ENCODE peak calls at places on chromosomes 6 and 20, in six cellular contexts. V, H, U, D, P and Z are unnamed samples.

GRCh38 chr20:45373353-45374100 is 4.6 kb downstream of the TP53TG5 start:
- DNase-seq in V (peak), H (peak), U (no peak), D (peak), P (peak), Z (peak)

GRCh38 chr6:25297823-25298507 is 18.8 kb downstream of the CARMIL1 start:
- DNase-seq in V (no peak), H (no peak), U (no peak), D (no peak), P (no peak), Z (no peak)

GRCh38 chr6:42138630-42139619 is 3.5 kb downstream of the C6orf132 start:
- DNase-seq in V (no peak), H (no peak), U (no peak), D (peak), P (peak), Z (peak)

GRCh38 chr20:21739682-21740081 is 34.2 kb downstream of the PAX1 start:
- DNase-seq in V (no peak), H (no peak), U (no peak), D (no peak), P (no peak), Z (no peak)

GRCh38 chr20:8718214-8718613 is 350.7 kb upstream of the PLCB4 start:
- DNase-seq in V (no peak), H (no peak), U (no peak), D (no peak), P (no peak), Z (no peak)

GRCh38 chr6:39590994-39591393 is 134.2 kb downstream of the KIF6 start:
- DNase-seq in V (no peak), H (peak), U (no peak), D (no peak), P (peak), Z (no peak)

GRCh38 chr20:59002874-59003399 is 4.1 kb downstream of the CTSZ start:
- DNase-seq in V (no peak), H (no peak), U (no peak), D (no peak), P (no peak), Z (no peak)

GRCh38 chr6:157072128-157072527 is 251.2 kb downstream of the TMEM242 start:
- DNase-seq in V (no peak), H (no peak), U (no peak), D (no peak), P (no peak), Z (no peak)

GRCh38 chr6:75775219-75775618 is 26.2 kb downstream of the MYO6 start:
- DNase-seq in V (no peak), H (no peak), U (no peak), D (peak), P (no peak), Z (no peak)

GRCh38 chr6:118320652-118321051 is 227.4 kb upstream of the PLN start:
- DNase-seq in V (no peak), H (no peak), U (no peak), D (no peak), P (no peak), Z (no peak)

GRCh38 chr20:50569864-50570836 is 60.0 kb downstream of the PTPN1 start:
- DNase-seq in V (no peak), H (peak), U (peak), D (peak), P (peak), Z (peak)

GRCh38 chr6:69789573-69789972 is 7.2 kb downstream of the LMBRD1 start:
- DNase-seq in V (no peak), H (no peak), U (no peak), D (no peak), P (no peak), Z (no peak)

GRCh38 chr6:84921891-84922290 is 157.5 kb upstream of the TBX18 start:
- DNase-seq in V (no peak), H (no peak), U (no peak), D (no peak), P (peak), Z (no peak)

GRCh38 chr20:24487240-24487639 is 17.8 kb downstream of the SYNDIG1 start:
- DNase-seq in V (no peak), H (no peak), U (no peak), D (no peak), P (no peak), Z (no peak)

GRCh38 chr6:6474170-6474920 is 114.2 kb upstream of the LY86 start:
- DNase-seq in V (no peak), H (no peak), U (no peak), D (no peak), P (peak), Z (no peak)

GRCh38 chr6:148885920-148886845 is 139.4 kb downstream of the UST start:
- DNase-seq in V (no peak), H (no peak), U (no peak), D (no peak), P (peak), Z (no peak)

DNA sequence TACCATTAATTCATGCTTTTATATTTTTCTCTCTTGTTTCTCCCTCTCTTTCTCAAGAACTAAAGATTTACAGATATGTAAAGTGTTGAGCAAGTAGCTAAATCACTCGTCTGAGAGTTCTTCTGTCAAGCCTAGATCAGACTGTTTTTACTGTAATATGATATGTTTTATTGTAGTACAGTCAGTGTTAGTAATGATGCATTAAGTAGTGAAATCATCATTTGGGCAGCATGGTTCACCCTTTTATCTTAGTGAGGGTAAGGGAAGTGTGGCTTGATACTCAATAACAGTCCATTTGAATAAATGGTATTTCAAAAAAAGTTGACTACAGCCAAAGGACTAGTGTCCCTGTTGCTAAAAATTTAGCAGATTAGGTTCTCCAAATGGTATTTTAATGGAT is 9.2 kb downstream of the CYB5R4 start:
- DNase-seq in V (no peak), H (no peak), U (no peak), D (no peak), P (no peak), Z (no peak)
- TF ChIP-seq CREB1 in V (no peak), H (no peak), U (no peak), D (no peak), P (no peak), Z (no peak)

DNA sequence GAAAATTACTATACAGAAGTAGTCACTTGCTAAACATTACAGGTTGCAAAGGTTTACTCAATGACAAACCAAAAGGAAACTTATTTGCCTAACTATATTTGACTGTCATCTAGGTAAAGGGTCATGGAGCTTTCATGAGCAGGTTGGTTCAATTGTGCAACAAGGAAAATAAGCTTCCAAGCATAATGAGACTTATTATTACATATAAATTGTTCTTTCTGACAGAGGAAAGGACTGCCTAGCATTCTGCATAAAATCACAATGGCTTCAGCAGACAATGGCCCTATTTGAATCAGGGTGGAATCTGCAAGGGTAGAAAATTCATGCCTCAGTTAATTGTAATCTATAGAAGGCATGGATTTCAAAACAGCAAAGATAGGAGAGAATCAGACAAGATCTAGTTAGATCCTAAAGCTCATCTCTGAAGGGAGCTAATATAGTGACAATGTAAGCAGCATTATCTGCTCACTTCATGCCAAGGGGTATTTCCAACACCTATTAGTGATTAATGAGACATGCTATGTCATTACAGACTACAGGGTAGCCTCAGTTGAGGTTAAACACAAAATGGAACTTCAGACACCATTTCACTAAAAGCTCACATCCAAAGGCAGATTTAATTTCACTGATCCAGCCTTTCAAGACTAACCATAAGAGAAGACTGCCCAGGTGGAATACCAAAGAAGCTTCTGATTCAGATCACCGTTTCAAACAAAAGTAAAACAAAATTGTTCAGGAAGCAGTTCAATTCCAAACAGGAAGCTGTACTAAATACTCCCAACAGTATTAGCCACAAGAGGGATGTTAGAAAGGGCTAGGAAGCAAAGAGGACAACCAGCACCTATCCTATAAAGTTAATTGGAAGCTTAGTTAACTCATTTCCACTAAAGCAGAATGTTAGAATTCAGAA is 8.5 kb downstream of the STAU1 start:
- DNase-seq in V (no peak), H (no peak), U (no peak), D (no peak), P (no peak), Z (peak)
- TF ChIP-seq CREB1 in V (no peak), H (no peak), U (no peak), D (no peak), P (no peak), Z (peak)

DNA sequence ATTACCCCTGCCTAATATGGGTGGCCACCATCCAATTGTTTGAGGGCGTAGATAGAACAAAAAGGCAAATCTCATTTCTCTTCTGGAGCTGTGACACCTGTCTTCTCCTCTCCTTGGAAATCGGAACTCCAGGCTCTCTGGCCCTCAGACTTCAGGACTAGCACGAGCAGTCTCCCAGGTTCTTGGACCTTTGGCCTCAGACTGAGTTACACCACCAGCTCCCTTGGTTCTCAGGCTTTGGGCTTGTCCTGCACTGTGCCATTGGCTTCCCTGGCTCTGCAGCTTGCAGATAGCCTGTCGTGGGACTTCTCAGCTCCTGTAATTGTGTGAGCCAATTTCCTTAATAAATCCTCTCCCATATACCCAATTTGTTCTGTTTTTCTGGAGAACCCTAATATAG is 34.3 kb downstream of the ATRN start:
- DNase-seq in V (no peak), H (no peak), U (no peak), D (no peak), P (no peak), Z (no peak)
- TF ChIP-seq CREB1 in V (no peak), H (no peak), U (no peak), D (no peak), P (no peak), Z (no peak)

DNA sequence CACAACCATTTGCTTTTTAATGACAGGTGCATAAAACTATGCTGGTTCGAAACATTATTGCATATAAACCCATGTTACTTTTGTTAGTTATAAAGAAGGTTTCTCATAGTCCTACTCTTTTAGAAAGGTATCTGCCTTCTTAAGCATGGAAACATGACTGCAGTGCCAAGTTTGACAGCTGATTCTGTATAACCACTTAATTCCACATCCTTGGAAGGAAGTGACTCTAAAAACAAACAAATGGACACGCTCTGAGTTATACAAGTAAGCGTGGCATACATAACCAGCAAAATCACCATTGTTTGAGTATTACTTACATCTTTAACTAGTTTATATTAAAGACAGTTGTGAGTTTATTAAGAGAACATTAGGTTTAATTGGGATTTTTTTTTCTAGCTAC is 125.0 kb upstream of the HDGFL1 start:
- DNase-seq in V (no peak), H (no peak), U (no peak), D (no peak), P (no peak), Z (no peak)
- TF ChIP-seq CREB1 in V (no peak), H (no peak), U (no peak), D (no peak), P (no peak), Z (no peak)

GRCh38 chr6:13425971-13426931 is 61.1 kb downstream of the GFOD1 start:
- DNase-seq in V (no peak), H (no peak), U (peak), D (no peak), P (no peak), Z (no peak)
- TF ChIP-seq CREB1 in V (no peak), H (no peak), U (no peak), D (no peak), P (no peak), Z (no peak)